ENCODE peak calls at places on chromosomes 13 and 19, in five cellular contexts. A, J, T, N and V are unnamed samples.

GRCh38 chr13:26601669-26602068 is 44.2 kb downstream of the WASF3 start:
- DNase-seq in A (no peak), J (peak; percentile 40), T (no peak), N (no peak), V (peak; percentile 18)

GRCh38 chr13:20099319-20099718 is 61.5 kb downstream of the GJA3 start:
- DNase-seq in A (no peak), J (no peak), T (no peak), N (no peak), V (no peak)

GRCh38 chr19:40433391-40434216 is 7.8 kb upstream of the SERTAD1 start:
- DNase-seq in A (no peak), J (peak; percentile 97), T (no peak), N (peak; percentile 47), V (peak; percentile 70)

GRCh38 chr19:7636317-7636690 is 606 bp upstream of the STXBP2 start:
- DNase-seq in A (no peak), J (no peak), T (no peak), N (no peak), V (no peak)

GRCh38 chr13:28494537-28494860 is 429 bp downstream of the FLT1 start:
- DNase-seq in A (no peak), J (no peak), T (peak; percentile 56), N (no peak), V (no peak)

GRCh38 chr13:33340631-33341030 is 55.1 kb upstream of the STARD13 start:
- DNase-seq in A (no peak), J (peak; percentile 65), T (no peak), N (no peak), V (no peak)

GRCh38 chr19:4452230-4452990 is 5.2 kb downstream of the UBXN6 start:
- DNase-seq in A (no peak), J (no peak), T (no peak), N (no peak), V (no peak)

GRCh38 chr13:112062619-112063308 is 4.2 kb upstream of the SOX1 start:
- DNase-seq in A (no peak), J (no peak), T (no peak), N (no peak), V (no peak)

GRCh38 chr13:53250272-53250875 is 221.8 kb downstream of the OLFM4 start:
- DNase-seq in A (peak; percentile 28), J (peak; percentile 84), T (no peak), N (no peak), V (no peak)

GRCh38 chr13:93480553-93481106 is 254.0 kb downstream of the GPC6 start:
- DNase-seq in A (no peak), J (peak; percentile 25), T (no peak), N (no peak), V (no peak)

GRCh38 chr13:74449811-74450524 is 315.8 kb upstream of the KLF12 start:
- DNase-seq in A (no peak), J (no peak), T (peak; percentile 8), N (no peak), V (no peak)

GRCh38 chr13:33367186-33367895 is 81.8 kb upstream of the STARD13 start:
- DNase-seq in A (no peak), J (no peak), T (no peak), N (no peak), V (no peak)

GRCh38 chr13:111302045-111302722 is 18.3 kb upstream of the TEX29 start:
- DNase-seq in A (no peak), J (no peak), T (no peak), N (no peak), V (no peak)

GRCh38 chr13:67914535-67914934 is 684.4 kb upstream of the PCDH9 start:
- DNase-seq in A (no peak), J (no peak), T (no peak), N (no peak), V (no peak)

GRCh38 chr13:75879656-75880055 is 243.5 kb downstream of the LMO7 start:
- DNase-seq in A (no peak), J (no peak), T (no peak), N (no peak), V (no peak)

GRCh38 chr13:79709526-79709925 is 228.6 kb downstream of the NDFIP2 start:
- DNase-seq in A (no peak), J (no peak), T (no peak), N (no peak), V (no peak)

GRCh38 chr13:26664942-26665341 is 95.6 kb downstream of the GPR12 start:
- DNase-seq in A (no peak), J (no peak), T (no peak), N (no peak), V (no peak)

GRCh38 chr13:111066544-111066943 is 48.6 kb upstream of the ARHGEF7 start:
- DNase-seq in A (no peak), J (peak; percentile 35), T (no peak), N (no peak), V (no peak)

GRCh38 chr13:62687727-62688126 is 1272.1 kb upstream of the PCDH20 start:
- DNase-seq in A (no peak), J (no peak), T (no peak), N (no peak), V (no peak)

GRCh38 chr19:52956917-52957316 is 5.8 kb downstream of the ZNF816 start:
- DNase-seq in A (no peak), J (no peak), T (no peak), N (no peak), V (no peak)

GRCh38 chr13:111298214-111298975 is 22.0 kb upstream of the TEX29 start:
- DNase-seq in A (no peak), J (no peak), T (no peak), N (no peak), V (no peak)

GRCh38 chr19:850221-850978 is 1.7 kb upstream of the ELANE start:
- DNase-seq in A (no peak), J (peak; percentile 100), T (peak; percentile 78), N (no peak), V (no peak)

GRCh38 chr19:3949997-3950859 is 17.4 kb downstream of the NMRK2 start:
- DNase-seq in A (no peak), J (no peak), T (peak; percentile 79), N (no peak), V (no peak)

GRCh38 chr19:51441410-51442390 is 16.6 kb downstream of the SIGLEC8 start:
- DNase-seq in A (no peak), J (no peak), T (no peak), N (peak; percentile 72), V (peak; percentile 96)

GRCh38 chr19:1465191-1466016 is 13.6 kb downstream of the C19orf25 start:
- DNase-seq in A (no peak), J (no peak), T (no peak), N (no peak), V (peak; percentile 40)

GRCh38 chr13:36157475-36157874 is 26.3 kb upstream of the DCLK1 start:
- DNase-seq in A (no peak), J (no peak), T (no peak), N (no peak), V (no peak)

GRCh38 chr19:6717036-6717435 is 3.4 kb downstream of the C3 start:
- DNase-seq in A (no peak), J (no peak), T (no peak), N (no peak), V (no peak)

GRCh38 chr13:95955255-95955654 is 97.9 kb downstream of the UGGT2 start:
- DNase-seq in A (no peak), J (no peak), T (no peak), N (no peak), V (no peak)

GRCh38 chr19:35816262-35816661 is 3.6 kb upstream of the PRODH2 start:
- DNase-seq in A (no peak), J (no peak), T (no peak), N (no peak), V (no peak)
- H3K27me3 ChIP-seq in A (no peaks in the 10 kb centered on the region), J (no peaks in the 10 kb centered on the region), T (no peaks in the 10 kb centered on the region), N (no peaks in the 10 kb centered on the region), V (no peaks in the 10 kb centered on the region)

GRCh38 chr19:35279374-35279773 is 3.0 kb upstream of the HAMP start:
- DNase-seq in A (no peak), J (no peak), T (no peak), N (no peak), V (no peak)
- H3K36me3 ChIP-seq in A (peaks cover 4% of the 10 kb centered on the region), J (peaks cover 23% of the 10 kb centered on the region), T (peaks cover 23% of the 10 kb centered on the region), N (peaks cover 5% of the 10 kb centered on the region), V (peaks cover 17% of the 10 kb centered on the region)

DNA sequence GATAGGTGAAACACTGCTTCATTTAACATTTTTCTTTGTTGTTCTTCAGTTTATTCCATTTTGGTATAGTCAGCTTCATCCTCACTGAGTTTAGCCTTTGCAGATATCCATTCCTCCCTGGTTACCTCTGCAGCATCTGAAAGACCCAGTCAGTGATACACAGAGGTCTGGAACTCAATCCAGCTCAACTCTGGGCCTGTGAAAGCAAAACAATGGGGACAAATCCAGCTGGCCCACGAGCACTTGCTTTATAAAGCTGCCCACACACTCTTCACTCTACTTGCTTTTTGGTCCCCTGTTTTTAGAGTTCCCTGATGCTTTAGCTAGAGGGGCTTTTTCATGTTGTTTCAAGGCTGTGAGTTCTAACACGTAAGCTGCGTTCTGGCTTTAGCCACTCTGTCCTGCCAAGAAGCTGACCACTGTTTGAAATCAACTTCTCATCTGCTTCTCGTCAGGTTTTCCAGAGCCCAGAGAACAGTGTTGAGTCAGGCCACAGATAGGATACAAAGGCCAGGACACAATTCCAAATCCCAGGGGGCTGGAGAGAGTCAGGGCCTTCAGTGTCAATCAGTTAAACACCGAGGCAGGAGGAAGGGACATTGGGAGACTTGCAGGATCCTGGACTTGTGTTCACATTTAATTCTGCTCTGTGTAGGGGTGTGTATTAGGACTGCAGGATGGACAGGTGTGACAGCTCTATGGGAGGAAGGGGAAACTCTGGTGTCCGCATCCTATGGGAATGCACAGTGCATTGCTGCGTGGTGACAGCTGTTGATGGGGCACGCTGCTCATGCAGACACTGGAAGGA is 83.5 kb upstream of the RNF113B start:
- DNase-seq in A (no peak), J (no peak), T (no peak), N (no peak), V (no peak)
- H3K27me3 ChIP-seq in A (no peaks in the 10 kb centered on the region), J (no peaks in the 10 kb centered on the region), T (no peaks in the 10 kb centered on the region), N (no peaks in the 10 kb centered on the region), V (no peaks in the 10 kb centered on the region)

DNA sequence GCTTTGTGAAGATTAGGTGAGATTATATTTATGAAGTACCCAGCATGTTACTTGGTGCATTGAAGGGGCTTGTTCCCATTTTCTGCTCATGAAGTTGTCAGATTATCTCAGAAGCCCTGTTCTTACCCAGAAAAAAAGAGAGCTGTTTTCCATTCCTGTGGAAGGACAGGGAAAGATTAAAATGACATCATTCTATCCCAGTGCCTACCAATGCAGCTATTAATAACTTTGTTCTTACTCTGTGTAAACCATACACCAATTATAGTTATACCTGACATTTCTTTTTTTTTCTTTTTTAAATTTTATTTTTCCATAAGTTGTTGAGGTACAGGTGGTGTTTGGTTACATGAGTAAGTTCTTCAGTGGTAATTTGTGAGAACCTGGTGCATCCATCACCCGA is 18.6 kb downstream of the ZNF507 start:
- DNase-seq in A (no peak), J (no peak), T (no peak), N (no peak), V (no peak)
- H3K36me3 ChIP-seq in A (peaks cover 28% of the 10 kb centered on the region), J (peaks cover 35% of the 10 kb centered on the region), T (peaks cover 49% of the 10 kb centered on the region), N (peaks cover 39% of the 10 kb centered on the region), V (peaks cover 74% of the 10 kb centered on the region)